ENCODE peak calls at places on chromosomes 3 and 15, in six cellular contexts. A is kidney; W is CD4-positive, alpha-beta T cell; O is fibroblast of the aortic adventitia; F is Panc1; Y is body of pancreas. M is an unnamed sample.

GRCh38 chr3:43288366-43288765 is 2.0 kb downstream of the SNRK start:
- DNase-seq in A (no peak), W (no peak), O (peak), F (no peak), Y (no peak), M (no peak)

GRCh38 chr3:197397812-197398211 is 99.4 kb upstream of the DLG1 start:
- DNase-seq in A (no peak), W (no peak), O (no peak), F (no peak), Y (no peak), M (no peak)

GRCh38 chr3:38614091-38614490 is 35.4 kb downstream of the SCN5A start:
- DNase-seq in A (no peak), W (no peak), O (no peak), F (no peak), Y (no peak), M (no peak)

GRCh38 chr3:57948782-57949242 is 59.4 kb upstream of the FLNB start:
- DNase-seq in A (no peak), W (no peak), O (no peak), F (no peak), Y (peak), M (no peak)

GRCh38 chr3:45056608-45057301 is 30.7 kb downstream of the CLEC3B start:
- DNase-seq in A (no peak), W (no peak), O (no peak), F (no peak), Y (no peak), M (no peak)

GRCh38 chr3:179450901-179451334 is 352 bp downstream of the GNB4 start:
- DNase-seq in A (peak), W (no peak), O (no peak), F (no peak), Y (no peak), M (peak)

GRCh38 chr3:141279074-141279945 is 47.7 kb downstream of the PXYLP1 start:
- DNase-seq in A (no peak), W (no peak), O (peak), F (no peak), Y (no peak), M (no peak)

GRCh38 chr3:15319575-15319974 is 12.8 kb downstream of the SH3BP5 start:
- DNase-seq in A (no peak), W (no peak), O (peak), F (no peak), Y (no peak), M (peak)

GRCh38 chr3:190017575-190018288 is 103.0 kb downstream of the P3H2 start:
- DNase-seq in A (no peak), W (no peak), O (peak), F (peak), Y (peak), M (peak)

GRCh38 chr3:186002884-186003472 is 65.2 kb upstream of the TRA2B start:
- DNase-seq in A (no peak), W (no peak), O (no peak), F (no peak), Y (peak), M (peak)
- TF ChIP-seq CTCF in A (no peak), W (no peak), O (no peak), F (peak), Y (peak), M (peak)

GRCh38 chr15:59764775-59765174 is 75.7 kb upstream of the BNIP2 start:
- DNase-seq in A (no peak), W (no peak), O (no peak), F (no peak), Y (no peak), M (no peak)
- TF ChIP-seq CTCF in A (no peak), W (no peak), O (peak), F (no peak), Y (no peak), M (peak)

GRCh38 chr15:42705336-42705735 is 31.6 kb downstream of the CDAN1 start:
- DNase-seq in A (no peak), W (no peak), O (no peak), F (no peak), Y (no peak), M (no peak)

GRCh38 chr15:42707873-42708544 is 28.9 kb downstream of the CDAN1 start:
- DNase-seq in A (no peak), W (no peak), O (no peak), F (no peak), Y (no peak), M (no peak)

GRCh38 chr15:42707068-42707467 is 29.9 kb downstream of the CDAN1 start:
- DNase-seq in A (no peak), W (no peak), O (peak), F (peak), Y (no peak), M (no peak)

DNA sequence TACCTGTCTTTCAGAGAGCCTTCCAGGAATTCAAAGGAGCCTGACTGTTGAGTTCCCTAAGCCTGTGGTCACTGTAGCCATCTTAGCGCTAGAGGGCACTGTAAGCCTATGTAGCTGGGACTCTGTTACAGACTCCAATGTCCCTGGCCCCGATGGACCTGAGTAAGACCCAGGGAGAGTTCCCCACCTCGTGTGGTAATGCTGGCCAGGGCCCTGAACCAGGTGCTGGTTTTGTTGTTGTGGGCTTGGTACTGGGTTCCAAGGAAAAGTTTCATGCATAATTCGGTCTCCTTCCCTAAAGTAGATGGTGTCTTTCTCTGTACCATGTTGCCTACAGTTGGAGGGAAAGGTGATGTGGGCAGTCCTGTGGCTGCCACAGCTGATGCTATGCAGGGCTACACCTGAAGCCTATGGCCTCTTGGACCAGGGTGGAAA is 32.4 kb downstream of the CDAN1 start:
- DNase-seq in A (no peak), W (peak), O (peak), F (peak), Y (peak), M (peak)
- TF ChIP-seq CTCF in A (peak), W (peak), O (peak), F (peak), Y (peak), M (peak)

GRCh38 chr15:36278219-36278618 is 301.2 kb upstream of the CDIN1 start:
- DNase-seq in A (no peak), W (no peak), O (peak), F (no peak), Y (no peak), M (peak)
- TF ChIP-seq CTCF in A (no peak), W (no peak), O (peak), F (no peak), Y (no peak), M (peak)

M was measured in HFFc6.